ENCODE peak calls at places on chromosome 6, in eight cellular contexts. One of them, this sample, is unnamed.

GRCh38 chr6:167494698-167495435 is 170.0 kb downstream of the TTLL2 start:
- DNase-seq in stimulated activated CD8-positive, alpha-beta memory T cell treated with anti-CD3 and anti-CD28 coated beads, Interleukin-12 subunit alpha, Interleukin-12 subunit beta, amount 100 ng/mL, for 4 hours: no peak
- DNase-seq in hypothalamus: no peak
- DNase-seq in cerebellum: no peak
- DNase-seq in amygdala: no peak
- DNase-seq in choroid plexus epithelial cell: no peak
- DNase-seq in transverse colon: no peak
- DNase-seq in HT-29: no peak
- DNase-seq in this sample: no peak

GRCh38 chr6:56755040-56755439 is 112.4 kb upstream of the DST start:
- DNase-seq in HT-29: no peak
- DNase-seq in hypothalamus: no peak
- DNase-seq in amygdala: no peak
- DNase-seq in transverse colon: no peak
- DNase-seq in stimulated activated CD8-positive, alpha-beta memory T cell treated with anti-CD3 and anti-CD28 coated beads, Interleukin-12 subunit alpha, Interleukin-12 subunit beta, amount 100 ng/mL, for 4 hours: no peak
- DNase-seq in choroid plexus epithelial cell: no peak
- DNase-seq in cerebellum: no peak
- DNase-seq in this sample: no peak

GRCh38 chr6:168089186-168090063 is 10.4 kb upstream of the FRMD1 start:
- DNase-seq in transverse colon: no peak
- DNase-seq in HT-29: no peak
- DNase-seq in hypothalamus: no peak
- DNase-seq in amygdala: no peak
- DNase-seq in choroid plexus epithelial cell: no peak
- DNase-seq in stimulated activated CD8-positive, alpha-beta memory T cell treated with anti-CD3 and anti-CD28 coated beads, Interleukin-12 subunit alpha, Interleukin-12 subunit beta, amount 100 ng/mL, for 4 hours: no peak
- DNase-seq in cerebellum: no peak
- DNase-seq in this sample: no peak

GRCh38 chr6:153001767-153002612 is 519 bp downstream of the MTRF1L start:
- DNase-seq in amygdala: peak
- DNase-seq in HT-29: peak
- DNase-seq in choroid plexus epithelial cell: peak
- DNase-seq in transverse colon: peak
- DNase-seq in cerebellum: peak
- DNase-seq in hypothalamus: no peak
- DNase-seq in stimulated activated CD8-positive, alpha-beta memory T cell treated with anti-CD3 and anti-CD28 coated beads, Interleukin-12 subunit alpha, Interleukin-12 subunit beta, amount 100 ng/mL, for 4 hours: no peak
- DNase-seq in this sample: peak

GRCh38 chr6:133396225-133396624 is 155.1 kb downstream of the EYA4 start:
- DNase-seq in stimulated activated CD8-positive, alpha-beta memory T cell treated with anti-CD3 and anti-CD28 coated beads, Interleukin-12 subunit alpha, Interleukin-12 subunit beta, amount 100 ng/mL, for 4 hours: no peak
- DNase-seq in choroid plexus epithelial cell: peak
- DNase-seq in HT-29: no peak
- DNase-seq in cerebellum: no peak
- DNase-seq in amygdala: no peak
- DNase-seq in transverse colon: no peak
- DNase-seq in hypothalamus: no peak
- DNase-seq in this sample: no peak

GRCh38 chr6:23036401-23036983 is 467.1 kb downstream of the HDGFL1 start:
- DNase-seq in cerebellum: no peak
- DNase-seq in stimulated activated CD8-positive, alpha-beta memory T cell treated with anti-CD3 and anti-CD28 coated beads, Interleukin-12 subunit alpha, Interleukin-12 subunit beta, amount 100 ng/mL, for 4 hours: no peak
- DNase-seq in choroid plexus epithelial cell: peak
- DNase-seq in HT-29: no peak
- DNase-seq in transverse colon: no peak
- DNase-seq in hypothalamus: no peak
- DNase-seq in amygdala: no peak
- DNase-seq in this sample: no peak

GRCh38 chr6:16181429-16182359 is 52.8 kb downstream of the MYLIP start:
- DNase-seq in cerebellum: no peak
- DNase-seq in amygdala: no peak
- DNase-seq in HT-29: no peak
- DNase-seq in hypothalamus: no peak
- DNase-seq in choroid plexus epithelial cell: no peak
- DNase-seq in stimulated activated CD8-positive, alpha-beta memory T cell treated with anti-CD3 and anti-CD28 coated beads, Interleukin-12 subunit alpha, Interleukin-12 subunit beta, amount 100 ng/mL, for 4 hours: no peak
- DNase-seq in transverse colon: no peak
- DNase-seq in this sample: no peak

GRCh38 chr6:118485601-118486550 is 62.2 kb upstream of the PLN start:
- DNase-seq in hypothalamus: no peak
- DNase-seq in amygdala: no peak
- DNase-seq in stimulated activated CD8-positive, alpha-beta memory T cell treated with anti-CD3 and anti-CD28 coated beads, Interleukin-12 subunit alpha, Interleukin-12 subunit beta, amount 100 ng/mL, for 4 hours: no peak
- DNase-seq in cerebellum: no peak
- DNase-seq in choroid plexus epithelial cell: peak
- DNase-seq in HT-29: no peak
- DNase-seq in transverse colon: no peak
- DNase-seq in this sample: no peak

GRCh38 chr6:163355471-163355991 is 59.0 kb upstream of the QKI start:
- DNase-seq in stimulated activated CD8-positive, alpha-beta memory T cell treated with anti-CD3 and anti-CD28 coated beads, Interleukin-12 subunit alpha, Interleukin-12 subunit beta, amount 100 ng/mL, for 4 hours: no peak
- DNase-seq in cerebellum: no peak
- DNase-seq in transverse colon: no peak
- DNase-seq in hypothalamus: no peak
- DNase-seq in amygdala: peak
- DNase-seq in choroid plexus epithelial cell: peak
- DNase-seq in HT-29: no peak
- DNase-seq in this sample: no peak

GRCh38 chr6:36874016-36874442 is 574 bp downstream of the PPIL1 start:
- DNase-seq in stimulated activated CD8-positive, alpha-beta memory T cell treated with anti-CD3 and anti-CD28 coated beads, Interleukin-12 subunit alpha, Interleukin-12 subunit beta, amount 100 ng/mL, for 4 hours: no peak
- DNase-seq in transverse colon: peak
- DNase-seq in hypothalamus: no peak
- DNase-seq in choroid plexus epithelial cell: peak
- DNase-seq in amygdala: no peak
- DNase-seq in cerebellum: peak
- DNase-seq in HT-29: peak
- DNase-seq in this sample: no peak

GRCh38 chr6:163188746-163189145 is 225.8 kb upstream of the QKI start:
- DNase-seq in transverse colon: no peak
- DNase-seq in stimulated activated CD8-positive, alpha-beta memory T cell treated with anti-CD3 and anti-CD28 coated beads, Interleukin-12 subunit alpha, Interleukin-12 subunit beta, amount 100 ng/mL, for 4 hours: no peak
- DNase-seq in hypothalamus: no peak
- DNase-seq in HT-29: no peak
- DNase-seq in amygdala: no peak
- DNase-seq in choroid plexus epithelial cell: no peak
- DNase-seq in cerebellum: no peak
- DNase-seq in this sample: no peak

This sample was measured in NCI-H2227 treated with DMSO at 0.1 percent for 48 hours.